ENCODE peak calls at places on chromosomes 12 and 14, in five cellular contexts. H is A549, R is NCI-H1092 treated with DMSO at 0.1 percent for 48 hours, N is mesothelial cell of epicardium, V is Peyer's patch. P is an unnamed sample.

GRCh38 chr12:108394196-108394595 is 55.1 kb upstream of the CMKLR1 start:
- DNase-seq in H (no peak), V (no peak), N (no peak), R (no peak), P (no peak)

GRCh38 chr12:108302471-108303311 is 36.4 kb downstream of the CMKLR1 start:
- DNase-seq in R (no peak), N (no peak), V (peak; percentile 62), H (peak; percentile 68), P (no peak)

GRCh38 chr12:110038741-110039084 is 9.6 kb downstream of the C12orf76 start:
- DNase-seq in R (no peak), H (no peak), N (no peak), V (no peak), P (no peak)

GRCh38 chr14:50242566-50243288 is 11.3 kb upstream of the SOS2 start:
- DNase-seq in V (no peak), H (no peak), R (no peak), N (no peak), P (no peak)

GRCh38 chr14:46399049-46399448 is 252.5 kb downstream of the RPL10L start:
- DNase-seq in N (no peak), H (no peak), V (no peak), R (peak; percentile 98), P (no peak)

GRCh38 chr14:54891471-54892245 is 11.0 kb downstream of the GCH1 start:
- DNase-seq in R (no peak), V (no peak), N (no peak), H (no peak), P (no peak)

GRCh38 chr12:43550831-43551270 is 1.2 kb downstream of the ADAMTS20 start:
- DNase-seq in V (no peak), N (no peak), R (no peak), H (no peak), P (no peak)

GRCh38 chr12:79983492-79983891 is 48.6 kb upstream of the PPP1R12A start:
- DNase-seq in N (no peak), H (peak; percentile 53), V (no peak), R (no peak), P (no peak)

GRCh38 chr12:108375986-108376663 is 37.0 kb upstream of the CMKLR1 start:
- DNase-seq in R (no peak), V (no peak), N (no peak), H (no peak), P (no peak)

GRCh38 chr12:56237552-56237951 is 7.7 kb downstream of the SLC39A5 start:
- DNase-seq in H (no peak), N (no peak), V (no peak), R (no peak), P (no peak)

GRCh38 chr14:93655078-93655750 is 133.1 kb downstream of the PRIMA1 start:
- DNase-seq in N (no peak), H (peak; percentile 58), R (peak; percentile 49), V (no peak), P (peak; percentile 89)

GRCh38 chr12:53523131-53523530 is 15.8 kb upstream of the NPFF start:
- DNase-seq in N (no peak), R (no peak), V (no peak), H (no peak), P (no peak)

GRCh38 chr12:98574110-98574509 is 19.4 kb upstream of the SLC25A3 start:
- DNase-seq in R (no peak), H (peak; percentile 58), N (no peak), V (peak; percentile 81), P (no peak)

GRCh38 chr12:534216-534615 is 74.5 kb downstream of the B4GALNT3 start:
- DNase-seq in N (no peak), R (no peak), H (no peak), V (no peak), P (no peak)

GRCh38 chr12:70031046-70031445 is 206.0 kb downstream of the MYRFL start:
- DNase-seq in R (no peak), N (no peak), V (no peak), H (no peak), P (no peak)

GRCh38 chr14:77124345-77125274 is 17.0 kb downstream of the ZDHHC22 start:
- DNase-seq in V (peak; percentile 83), H (peak; percentile 48), N (peak; percentile 73), R (peak; percentile 75), P (peak; percentile 23)

GRCh38 chr12:2465681-2466080 is 329.1 kb upstream of the FKBP4 start:
- DNase-seq in R (no peak), N (no peak), H (no peak), V (peak; percentile 15), P (no peak)

GRCh38 chr14:79510659-79511058 is 700.6 kb downstream of the DIO2 start:
- DNase-seq in N (no peak), H (peak; percentile 4), V (no peak), R (no peak), P (no peak)

GRCh38 chr12:89461190-89461589 is 63.4 kb downstream of the GALNT4 start:
- DNase-seq in H (no peak), R (no peak), V (no peak), N (no peak), P (no peak)

GRCh38 chr14:99393059-99393655 is 87.5 kb downstream of the SETD3 start:
- DNase-seq in R (peak; percentile 23), N (peak; percentile 59), V (peak; percentile 74), H (peak; percentile 56), P (peak; percentile 4)

GRCh38 chr12:5267603-5268423 is 164.1 kb upstream of the NTF3 start:
- DNase-seq in V (no peak), R (no peak), N (no peak), H (no peak), P (no peak)

GRCh38 chr14:70289138-70289537 is 70.3 kb downstream of the COX16 start:
- DNase-seq in N (no peak), R (no peak), V (no peak), H (no peak), P (no peak)

GRCh38 chr14:43894534-43894933 is 612.5 kb downstream of the FSCB start:
- DNase-seq in R (no peak), N (no peak), V (no peak), H (peak; percentile 17), P (no peak)

GRCh38 chr12:105085537-105085936 is 1.3 kb upstream of the ALDH1L2 start:
- DNase-seq in V (no peak), N (no peak), R (no peak), H (no peak), P (no peak)

P was measured in COR-L47.